ENCODE peak calls at places on chromosomes 5 and 9, in eight cellular contexts. One of them, this sample, is unnamed.

GRCh38 chr5:93303291-93303691 is 277.7 kb downstream of the NR2F1-AS1 start:
- DNase-seq in stomach: no peak
- DNase-seq in HEK293T: no peak
- DNase-seq in cerebellum: no peak
- DNase-seq in CD8-positive, alpha-beta T cell: no peak
- DNase-seq in fibroblast of the aortic adventitia: no peak
- DNase-seq in stimulated activated CD4-positive, alpha-beta T cell treated with anti-CD3 and anti-CD28 coated beads, Interleukin-12 subunit alpha, Interleukin-12 subunit beta, amount 100 ng/mL, for 48 hours: no peak
- DNase-seq in activated CD4-positive, alpha-beta T cell treated with anti-CD3 and anti-CD28 coated beads, Interleukin-2, amount 50 U/mL, for 24 hours: no peak
- DNase-seq in this sample: no peak

GRCh38 chr5:136018814-136019777 is 9.7 kb upstream of the TGFBI start:
- DNase-seq in stomach: no peak
- DNase-seq in HEK293T: no peak
- DNase-seq in cerebellum: no peak
- DNase-seq in CD8-positive, alpha-beta T cell: no peak
- DNase-seq in fibroblast of the aortic adventitia: peak
- DNase-seq in stimulated activated CD4-positive, alpha-beta T cell treated with anti-CD3 and anti-CD28 coated beads, Interleukin-12 subunit alpha, Interleukin-12 subunit beta, amount 100 ng/mL, for 48 hours: no peak
- DNase-seq in activated CD4-positive, alpha-beta T cell treated with anti-CD3 and anti-CD28 coated beads, Interleukin-2, amount 50 U/mL, for 24 hours: no peak
- DNase-seq in this sample: peak

GRCh38 chr5:103981592-103981991 is 419.0 kb upstream of the NUDT12 start:
- DNase-seq in stomach: no peak
- DNase-seq in HEK293T: no peak
- DNase-seq in cerebellum: no peak
- DNase-seq in CD8-positive, alpha-beta T cell: no peak
- DNase-seq in fibroblast of the aortic adventitia: no peak
- DNase-seq in stimulated activated CD4-positive, alpha-beta T cell treated with anti-CD3 and anti-CD28 coated beads, Interleukin-12 subunit alpha, Interleukin-12 subunit beta, amount 100 ng/mL, for 48 hours: no peak
- DNase-seq in activated CD4-positive, alpha-beta T cell treated with anti-CD3 and anti-CD28 coated beads, Interleukin-2, amount 50 U/mL, for 24 hours: no peak
- DNase-seq in this sample: no peak

GRCh38 chr5:41648976-41649375 is 138.6 kb upstream of the PLCXD3 start:
- DNase-seq in stomach: no peak
- DNase-seq in HEK293T: no peak
- DNase-seq in cerebellum: no peak
- DNase-seq in CD8-positive, alpha-beta T cell: no peak
- DNase-seq in fibroblast of the aortic adventitia: peak
- DNase-seq in stimulated activated CD4-positive, alpha-beta T cell treated with anti-CD3 and anti-CD28 coated beads, Interleukin-12 subunit alpha, Interleukin-12 subunit beta, amount 100 ng/mL, for 48 hours: no peak
- DNase-seq in activated CD4-positive, alpha-beta T cell treated with anti-CD3 and anti-CD28 coated beads, Interleukin-2, amount 50 U/mL, for 24 hours: no peak
- DNase-seq in this sample: no peak

GRCh38 chr9:135821733-135822382 is 85.5 kb downstream of the CAMSAP1 start:
- DNase-seq in stomach: peak
- DNase-seq in HEK293T: no peak
- DNase-seq in cerebellum: no peak
- DNase-seq in CD8-positive, alpha-beta T cell: no peak
- DNase-seq in fibroblast of the aortic adventitia: no peak
- DNase-seq in stimulated activated CD4-positive, alpha-beta T cell treated with anti-CD3 and anti-CD28 coated beads, Interleukin-12 subunit alpha, Interleukin-12 subunit beta, amount 100 ng/mL, for 48 hours: no peak
- DNase-seq in activated CD4-positive, alpha-beta T cell treated with anti-CD3 and anti-CD28 coated beads, Interleukin-2, amount 50 U/mL, for 24 hours: no peak
- DNase-seq in this sample: no peak

GRCh38 chr9:19894975-19895374 is 106.1 kb upstream of the SLC24A2 start:
- DNase-seq in stomach: no peak
- DNase-seq in HEK293T: no peak
- DNase-seq in cerebellum: no peak
- DNase-seq in CD8-positive, alpha-beta T cell: no peak
- DNase-seq in fibroblast of the aortic adventitia: no peak
- DNase-seq in stimulated activated CD4-positive, alpha-beta T cell treated with anti-CD3 and anti-CD28 coated beads, Interleukin-12 subunit alpha, Interleukin-12 subunit beta, amount 100 ng/mL, for 48 hours: no peak
- DNase-seq in activated CD4-positive, alpha-beta T cell treated with anti-CD3 and anti-CD28 coated beads, Interleukin-2, amount 50 U/mL, for 24 hours: no peak
- DNase-seq in this sample: no peak

GRCh38 chr5:17182966-17183365 is 34.5 kb upstream of the BASP1 start:
- DNase-seq in stomach: no peak
- DNase-seq in HEK293T: no peak
- DNase-seq in cerebellum: no peak
- DNase-seq in CD8-positive, alpha-beta T cell: no peak
- DNase-seq in fibroblast of the aortic adventitia: peak
- DNase-seq in stimulated activated CD4-positive, alpha-beta T cell treated with anti-CD3 and anti-CD28 coated beads, Interleukin-12 subunit alpha, Interleukin-12 subunit beta, amount 100 ng/mL, for 48 hours: no peak
- DNase-seq in activated CD4-positive, alpha-beta T cell treated with anti-CD3 and anti-CD28 coated beads, Interleukin-2, amount 50 U/mL, for 24 hours: no peak
- DNase-seq in this sample: no peak

GRCh38 chr9:134291961-134292871 is 34.0 kb upstream of the RXRA start:
- DNase-seq in stomach: no peak
- DNase-seq in HEK293T: no peak
- DNase-seq in cerebellum: no peak
- DNase-seq in CD8-positive, alpha-beta T cell: no peak
- DNase-seq in fibroblast of the aortic adventitia: no peak
- DNase-seq in stimulated activated CD4-positive, alpha-beta T cell treated with anti-CD3 and anti-CD28 coated beads, Interleukin-12 subunit alpha, Interleukin-12 subunit beta, amount 100 ng/mL, for 48 hours: no peak
- DNase-seq in activated CD4-positive, alpha-beta T cell treated with anti-CD3 and anti-CD28 coated beads, Interleukin-2, amount 50 U/mL, for 24 hours: no peak
- DNase-seq in this sample: no peak

GRCh38 chr5:113760486-113760885 is 247.0 kb downstream of the YTHDC2 start:
- DNase-seq in stomach: no peak
- DNase-seq in HEK293T: no peak
- DNase-seq in cerebellum: no peak
- DNase-seq in CD8-positive, alpha-beta T cell: no peak
- DNase-seq in fibroblast of the aortic adventitia: no peak
- DNase-seq in stimulated activated CD4-positive, alpha-beta T cell treated with anti-CD3 and anti-CD28 coated beads, Interleukin-12 subunit alpha, Interleukin-12 subunit beta, amount 100 ng/mL, for 48 hours: no peak
- DNase-seq in activated CD4-positive, alpha-beta T cell treated with anti-CD3 and anti-CD28 coated beads, Interleukin-2, amount 50 U/mL, for 24 hours: no peak
- DNase-seq in this sample: no peak

GRCh38 chr5:123083298-123083697 is 5.7 kb upstream of the PRDM6 start:
- DNase-seq in stomach: no peak
- DNase-seq in HEK293T: no peak
- DNase-seq in cerebellum: no peak
- DNase-seq in CD8-positive, alpha-beta T cell: no peak
- DNase-seq in fibroblast of the aortic adventitia: peak
- DNase-seq in stimulated activated CD4-positive, alpha-beta T cell treated with anti-CD3 and anti-CD28 coated beads, Interleukin-12 subunit alpha, Interleukin-12 subunit beta, amount 100 ng/mL, for 48 hours: no peak
- DNase-seq in activated CD4-positive, alpha-beta T cell treated with anti-CD3 and anti-CD28 coated beads, Interleukin-2, amount 50 U/mL, for 24 hours: no peak
- DNase-seq in this sample: no peak

GRCh38 chr5:50874277-50874984 is 208.0 kb downstream of the PARP8 start:
- DNase-seq in stomach: no peak
- DNase-seq in HEK293T: no peak
- DNase-seq in cerebellum: no peak
- DNase-seq in CD8-positive, alpha-beta T cell: no peak
- DNase-seq in fibroblast of the aortic adventitia: no peak
- DNase-seq in stimulated activated CD4-positive, alpha-beta T cell treated with anti-CD3 and anti-CD28 coated beads, Interleukin-12 subunit alpha, Interleukin-12 subunit beta, amount 100 ng/mL, for 48 hours: no peak
- DNase-seq in activated CD4-positive, alpha-beta T cell treated with anti-CD3 and anti-CD28 coated beads, Interleukin-2, amount 50 U/mL, for 24 hours: no peak
- DNase-seq in this sample: no peak

GRCh38 chr9:22237497-22238363 is 208.9 kb upstream of the DMRTA1 start:
- DNase-seq in stomach: no peak
- DNase-seq in HEK293T: no peak
- DNase-seq in cerebellum: no peak
- DNase-seq in CD8-positive, alpha-beta T cell: no peak
- DNase-seq in fibroblast of the aortic adventitia: peak
- DNase-seq in stimulated activated CD4-positive, alpha-beta T cell treated with anti-CD3 and anti-CD28 coated beads, Interleukin-12 subunit alpha, Interleukin-12 subunit beta, amount 100 ng/mL, for 48 hours: no peak
- DNase-seq in activated CD4-positive, alpha-beta T cell treated with anti-CD3 and anti-CD28 coated beads, Interleukin-2, amount 50 U/mL, for 24 hours: no peak
- DNase-seq in this sample: no peak

GRCh38 chr5:173327948-173328895 is at the start of gene STC2:
- DNase-seq in stomach: peak
- DNase-seq in HEK293T: peak
- DNase-seq in cerebellum: no peak
- DNase-seq in CD8-positive, alpha-beta T cell: no peak
- DNase-seq in fibroblast of the aortic adventitia: peak
- DNase-seq in stimulated activated CD4-positive, alpha-beta T cell treated with anti-CD3 and anti-CD28 coated beads, Interleukin-12 subunit alpha, Interleukin-12 subunit beta, amount 100 ng/mL, for 48 hours: peak
- DNase-seq in activated CD4-positive, alpha-beta T cell treated with anti-CD3 and anti-CD28 coated beads, Interleukin-2, amount 50 U/mL, for 24 hours: no peak
- DNase-seq in this sample: no peak

GRCh38 chr5:155092318-155092717 is 78.8 kb downstream of the KIF4B start:
- DNase-seq in stomach: no peak
- DNase-seq in HEK293T: no peak
- DNase-seq in cerebellum: no peak
- DNase-seq in CD8-positive, alpha-beta T cell: no peak
- DNase-seq in fibroblast of the aortic adventitia: no peak
- DNase-seq in stimulated activated CD4-positive, alpha-beta T cell treated with anti-CD3 and anti-CD28 coated beads, Interleukin-12 subunit alpha, Interleukin-12 subunit beta, amount 100 ng/mL, for 48 hours: no peak
- DNase-seq in activated CD4-positive, alpha-beta T cell treated with anti-CD3 and anti-CD28 coated beads, Interleukin-2, amount 50 U/mL, for 24 hours: no peak
- DNase-seq in this sample: no peak

GRCh38 chr9:105557804-105558610 is at the start of gene FKTN:
- DNase-seq in stomach: peak
- DNase-seq in HEK293T: peak
- DNase-seq in cerebellum: peak
- DNase-seq in CD8-positive, alpha-beta T cell: peak
- DNase-seq in fibroblast of the aortic adventitia: peak
- DNase-seq in stimulated activated CD4-positive, alpha-beta T cell treated with anti-CD3 and anti-CD28 coated beads, Interleukin-12 subunit alpha, Interleukin-12 subunit beta, amount 100 ng/mL, for 48 hours: peak
- DNase-seq in activated CD4-positive, alpha-beta T cell treated with anti-CD3 and anti-CD28 coated beads, Interleukin-2, amount 50 U/mL, for 24 hours: peak
- DNase-seq in this sample: peak

GRCh38 chr9:124511426-124511840 is 4.2 kb upstream of the NR5A1 start:
- DNase-seq in stomach: no peak
- DNase-seq in HEK293T: no peak
- DNase-seq in cerebellum: no peak
- DNase-seq in CD8-positive, alpha-beta T cell: no peak
- DNase-seq in fibroblast of the aortic adventitia: no peak
- DNase-seq in stimulated activated CD4-positive, alpha-beta T cell treated with anti-CD3 and anti-CD28 coated beads, Interleukin-12 subunit alpha, Interleukin-12 subunit beta, amount 100 ng/mL, for 48 hours: no peak
- DNase-seq in activated CD4-positive, alpha-beta T cell treated with anti-CD3 and anti-CD28 coated beads, Interleukin-2, amount 50 U/mL, for 24 hours: no peak
- DNase-seq in this sample: no peak

GRCh38 chr9:76876098-76876497 is 29.8 kb downstream of the PRUNE2 start:
- DNase-seq in stomach: no peak
- DNase-seq in HEK293T: no peak
- DNase-seq in cerebellum: no peak
- DNase-seq in CD8-positive, alpha-beta T cell: no peak
- DNase-seq in fibroblast of the aortic adventitia: peak
- DNase-seq in stimulated activated CD4-positive, alpha-beta T cell treated with anti-CD3 and anti-CD28 coated beads, Interleukin-12 subunit alpha, Interleukin-12 subunit beta, amount 100 ng/mL, for 48 hours: no peak
- DNase-seq in activated CD4-positive, alpha-beta T cell treated with anti-CD3 and anti-CD28 coated beads, Interleukin-2, amount 50 U/mL, for 24 hours: no peak
- DNase-seq in this sample: no peak

GRCh38 chr5:172235132-172235780 is 41.3 kb downstream of the EFCAB9 start:
- DNase-seq in stomach: no peak
- DNase-seq in HEK293T: no peak
- DNase-seq in cerebellum: no peak
- DNase-seq in CD8-positive, alpha-beta T cell: no peak
- DNase-seq in fibroblast of the aortic adventitia: peak
- DNase-seq in stimulated activated CD4-positive, alpha-beta T cell treated with anti-CD3 and anti-CD28 coated beads, Interleukin-12 subunit alpha, Interleukin-12 subunit beta, amount 100 ng/mL, for 48 hours: no peak
- DNase-seq in activated CD4-positive, alpha-beta T cell treated with anti-CD3 and anti-CD28 coated beads, Interleukin-2, amount 50 U/mL, for 24 hours: no peak
- DNase-seq in this sample: no peak

GRCh38 chr5:107783551-107783950 is 112.8 kb upstream of the EFNA5 start:
- DNase-seq in stomach: no peak
- DNase-seq in HEK293T: no peak
- DNase-seq in cerebellum: no peak
- DNase-seq in CD8-positive, alpha-beta T cell: no peak
- DNase-seq in fibroblast of the aortic adventitia: peak
- DNase-seq in stimulated activated CD4-positive, alpha-beta T cell treated with anti-CD3 and anti-CD28 coated beads, Interleukin-12 subunit alpha, Interleukin-12 subunit beta, amount 100 ng/mL, for 48 hours: no peak
- DNase-seq in activated CD4-positive, alpha-beta T cell treated with anti-CD3 and anti-CD28 coated beads, Interleukin-2, amount 50 U/mL, for 24 hours: no peak
- DNase-seq in this sample: no peak

GRCh38 chr5:181220178-181220515 is 2.9 kb upstream of the TRIM41 start:
- DNase-seq in stomach: no peak
- DNase-seq in HEK293T: no peak
- DNase-seq in cerebellum: no peak
- DNase-seq in CD8-positive, alpha-beta T cell: no peak
- DNase-seq in fibroblast of the aortic adventitia: no peak
- DNase-seq in stimulated activated CD4-positive, alpha-beta T cell treated with anti-CD3 and anti-CD28 coated beads, Interleukin-12 subunit alpha, Interleukin-12 subunit beta, amount 100 ng/mL, for 48 hours: no peak
- DNase-seq in activated CD4-positive, alpha-beta T cell treated with anti-CD3 and anti-CD28 coated beads, Interleukin-2, amount 50 U/mL, for 24 hours: no peak
- DNase-seq in this sample: no peak

GRCh38 chr5:77973253-77973609 is 197.1 kb upstream of the TBCA start:
- DNase-seq in stomach: no peak
- DNase-seq in HEK293T: no peak
- DNase-seq in cerebellum: no peak
- DNase-seq in CD8-positive, alpha-beta T cell: no peak
- DNase-seq in fibroblast of the aortic adventitia: no peak
- DNase-seq in stimulated activated CD4-positive, alpha-beta T cell treated with anti-CD3 and anti-CD28 coated beads, Interleukin-12 subunit alpha, Interleukin-12 subunit beta, amount 100 ng/mL, for 48 hours: no peak
- DNase-seq in activated CD4-positive, alpha-beta T cell treated with anti-CD3 and anti-CD28 coated beads, Interleukin-2, amount 50 U/mL, for 24 hours: no peak
- DNase-seq in this sample: no peak

GRCh38 chr9:127875306-127875966 is 2.0 kb downstream of the AK1 start:
- DNase-seq in stomach: no peak
- DNase-seq in HEK293T: no peak
- DNase-seq in cerebellum: no peak
- DNase-seq in CD8-positive, alpha-beta T cell: no peak
- DNase-seq in fibroblast of the aortic adventitia: peak
- DNase-seq in stimulated activated CD4-positive, alpha-beta T cell treated with anti-CD3 and anti-CD28 coated beads, Interleukin-12 subunit alpha, Interleukin-12 subunit beta, amount 100 ng/mL, for 48 hours: no peak
- DNase-seq in activated CD4-positive, alpha-beta T cell treated with anti-CD3 and anti-CD28 coated beads, Interleukin-2, amount 50 U/mL, for 24 hours: no peak
- DNase-seq in this sample: no peak

GRCh38 chr5:35313296-35313695 is 83.0 kb upstream of the PRLR start:
- DNase-seq in stomach: no peak
- DNase-seq in HEK293T: no peak
- DNase-seq in cerebellum: no peak
- DNase-seq in CD8-positive, alpha-beta T cell: no peak
- DNase-seq in fibroblast of the aortic adventitia: no peak
- DNase-seq in stimulated activated CD4-positive, alpha-beta T cell treated with anti-CD3 and anti-CD28 coated beads, Interleukin-12 subunit alpha, Interleukin-12 subunit beta, amount 100 ng/mL, for 48 hours: no peak
- DNase-seq in activated CD4-positive, alpha-beta T cell treated with anti-CD3 and anti-CD28 coated beads, Interleukin-2, amount 50 U/mL, for 24 hours: no peak
- DNase-seq in this sample: no peak

GRCh38 chr9:80866576-80867227 is 822.6 kb downstream of the TLE1 start:
- DNase-seq in stomach: no peak
- DNase-seq in HEK293T: no peak
- DNase-seq in cerebellum: no peak
- DNase-seq in CD8-positive, alpha-beta T cell: no peak
- DNase-seq in fibroblast of the aortic adventitia: no peak
- DNase-seq in stimulated activated CD4-positive, alpha-beta T cell treated with anti-CD3 and anti-CD28 coated beads, Interleukin-12 subunit alpha, Interleukin-12 subunit beta, amount 100 ng/mL, for 48 hours: no peak
- DNase-seq in activated CD4-positive, alpha-beta T cell treated with anti-CD3 and anti-CD28 coated beads, Interleukin-2, amount 50 U/mL, for 24 hours: no peak
- DNase-seq in this sample: no peak

GRCh38 chr9:96883922-96884321 is 29.6 kb upstream of the ZNF782 start:
- DNase-seq in stomach: no peak
- DNase-seq in HEK293T: no peak
- DNase-seq in cerebellum: no peak
- DNase-seq in CD8-positive, alpha-beta T cell: no peak
- DNase-seq in fibroblast of the aortic adventitia: peak
- DNase-seq in stimulated activated CD4-positive, alpha-beta T cell treated with anti-CD3 and anti-CD28 coated beads, Interleukin-12 subunit alpha, Interleukin-12 subunit beta, amount 100 ng/mL, for 48 hours: no peak
- DNase-seq in activated CD4-positive, alpha-beta T cell treated with anti-CD3 and anti-CD28 coated beads, Interleukin-2, amount 50 U/mL, for 24 hours: no peak
- DNase-seq in this sample: no peak

GRCh38 chr9:95124582-95125359 is 192.7 kb downstream of the FANCC start:
- DNase-seq in stomach: no peak
- DNase-seq in HEK293T: no peak
- DNase-seq in cerebellum: no peak
- DNase-seq in CD8-positive, alpha-beta T cell: no peak
- DNase-seq in fibroblast of the aortic adventitia: no peak
- DNase-seq in stimulated activated CD4-positive, alpha-beta T cell treated with anti-CD3 and anti-CD28 coated beads, Interleukin-12 subunit alpha, Interleukin-12 subunit beta, amount 100 ng/mL, for 48 hours: no peak
- DNase-seq in activated CD4-positive, alpha-beta T cell treated with anti-CD3 and anti-CD28 coated beads, Interleukin-2, amount 50 U/mL, for 24 hours: no peak
- DNase-seq in this sample: no peak